ENCODE peak calls at places on chromosomes 7 and 10, in nine cellular contexts. B is GM13977; W is stimulated activated CD4-positive, alpha-beta T cell treated with anti-CD3 and anti-CD28 coated beads, Interleukin-2, amount 100 ng/mL, for 48 hours; V is stimulated activated CD8-positive, alpha-beta memory T cell treated with anti-CD3 and anti-CD28 coated beads, Interleukin-2, amount 100 ng/mL, for 48 hours; U is ovary; S is Right ventricle myocardium superior; G is NCI-H1092; M is T follicular helper cell; K is effector memory CD8-positive, alpha-beta T cell. Z is an unnamed sample.

GRCh38 chr10:22657028-22657427 is 57.4 kb downstream of the PIP4K2A start:
- DNase-seq in B (no peak), W (no peak), V (no peak), U (no peak), S (no peak), G (no peak), M (no peak), K (no peak), Z (no peak)

GRCh38 chr10:62766383-62766782 is 38.1 kb upstream of the ADO start:
- DNase-seq in B (no peak), W (no peak), V (no peak), U (no peak), S (no peak), G (no peak), M (no peak), K (no peak), Z (no peak)

GRCh38 chr7:92058040-92058439 is 76.2 kb downstream of the CYP51A1 start:
- DNase-seq in B (no peak), W (no peak), V (no peak), U (no peak), S (no peak), G (no peak), M (no peak), K (no peak), Z (no peak)

GRCh38 chr7:138460176-138460648 is at the start of gene TRIM24:
- DNase-seq in B (no peak), W (no peak), V (peak; percentile 91), U (no peak), S (no peak), G (peak; percentile 100), M (no peak), K (peak; percentile 92), Z (peak; percentile 96)

GRCh38 chr10:24277771-24278518 is 69.0 kb downstream of the KIAA1217 start:
- DNase-seq in B (no peak), W (no peak), V (no peak), U (no peak), S (peak; percentile 44), G (no peak), M (no peak), K (no peak), Z (no peak)

GRCh38 chr10:92486637-92487036 is 87.3 kb downstream of the IDE start:
- DNase-seq in B (no peak), W (no peak), V (no peak), U (no peak), S (no peak), G (no peak), M (no peak), K (no peak), Z (no peak)

GRCh38 chr10:70910486-70911350 is 22.4 kb upstream of the PCBD1 start:
- DNase-seq in B (no peak), W (no peak), V (no peak), U (no peak), S (peak; percentile 22), G (no peak), M (no peak), K (no peak), Z (no peak)

GRCh38 chr10:33706191-33706590 is 371.7 kb upstream of the NRP1 start:
- DNase-seq in B (no peak), W (no peak), V (no peak), U (no peak), S (no peak), G (no peak), M (no peak), K (no peak), Z (no peak)

GRCh38 chr7:77575187-77575586 is 38.1 kb downstream of the PTPN12 start:
- DNase-seq in B (no peak), W (no peak), V (no peak), U (peak; percentile 47), S (no peak), G (no peak), M (no peak), K (no peak), Z (no peak)

GRCh38 chr10:89853796-89854195 is 152.4 kb downstream of the KIF20B start:
- DNase-seq in B (no peak), W (no peak), V (no peak), U (no peak), S (no peak), G (no peak), M (no peak), K (no peak), Z (no peak)

GRCh38 chr7:77827999-77828398 is 29.4 kb downstream of the PHTF2 start:
- DNase-seq in B (no peak), W (no peak), V (no peak), U (no peak), S (no peak), G (no peak), M (no peak), K (no peak), Z (no peak)

GRCh38 chr7:2387897-2388636 is 15.3 kb upstream of the CHST12 start:
- DNase-seq in B (no peak), W (no peak), V (no peak), U (no peak), S (peak; percentile 68), G (no peak), M (no peak), K (no peak), Z (no peak)

GRCh38 chr10:73842349-73842748 is 31.0 kb upstream of the NDST2 start:
- DNase-seq in B (no peak), W (no peak), V (no peak), U (no peak), S (no peak), G (no peak), M (no peak), K (no peak), Z (no peak)